ENCODE peak calls at places on chromosome 15, in nine cellular contexts. L, J, I, D, E, C, B, K and X are unnamed samples.

GRCh38 chr15:70585707-70586034 is 177.7 kb downstream of the UACA start:
- DNase-seq in I (no peak), D (no peak), E (no peak), L (no peak), C (no peak), B (no peak), J (no peak), K (no peak), X (no peak)

GRCh38 chr15:33169625-33170024 is 24.9 kb downstream of the FMN1 start:
- DNase-seq in J (no peak), E (no peak), K (no peak), I (no peak), C (no peak), D (no peak), B (no peak), L (no peak), X (no peak)

GRCh38 chr15:38670142-38671002 is 105.8 kb upstream of the RASGRP1 start:
- DNase-seq in L (no peak), B (no peak), E (no peak), D (no peak), I (no peak), K (no peak), J (no peak), C (no peak), X (no peak)

GRCh38 chr15:60375255-60375809 is 22.5 kb downstream of the ANXA2 start:
- DNase-seq in B (no peak), C (no peak), E (no peak), D (no peak), K (no peak), I (no peak), L (no peak), J (no peak), X (no peak)

GRCh38 chr15:51837784-51838183 is 8.3 kb downstream of the TMOD3 start:
- DNase-seq in B (no peak), E (no peak), C (peak), K (no peak), I (no peak), L (peak), D (no peak), J (no peak), X (no peak)

GRCh38 chr15:30901889-30902288 is 1.8 kb upstream of the FAN1 start:
- DNase-seq in L (no peak), J (no peak), I (no peak), K (no peak), C (no peak), E (no peak), B (no peak), D (no peak), X (no peak)

GRCh38 chr15:41585140-41586047 is 26.4 kb downstream of the TYRO3 start:
- DNase-seq in E (peak), C (peak), D (peak), L (peak), I (peak), K (no peak), J (no peak), B (no peak), X (peak)

GRCh38 chr15:73716417-73716816 is 32.2 kb downstream of the CD276 start:
- DNase-seq in L (no peak), E (no peak), C (no peak), D (no peak), J (no peak), K (no peak), I (no peak), B (no peak), X (no peak)

GRCh38 chr15:81189583-81190283 is 6.9 kb upstream of the IL16 start:
- DNase-seq in L (peak), D (peak), K (no peak), I (no peak), B (no peak), J (peak), C (peak), E (no peak), X (no peak)

GRCh38 chr15:66748320-66748779 is 46.3 kb downstream of the SMAD6 start:
- DNase-seq in I (peak), D (peak), J (peak), E (no peak), B (no peak), K (no peak), C (peak), L (peak), X (no peak)

GRCh38 chr15:45660231-45660979 is 25.6 kb downstream of the SQOR start:
- DNase-seq in D (no peak), E (no peak), B (no peak), C (peak), K (peak), L (no peak), I (peak), J (no peak), X (no peak)

GRCh38 chr15:96354731-96355560 is 24.4 kb downstream of the NR2F2 start:
- DNase-seq in L (peak), C (peak), E (no peak), J (no peak), I (no peak), K (no peak), B (peak), D (peak), X (no peak)

GRCh38 chr15:76799760-76800159 is 105.4 kb downstream of the SCAPER start:
- DNase-seq in L (peak), K (no peak), I (no peak), E (no peak), J (peak), D (peak), B (no peak), C (peak), X (no peak)

GRCh38 chr15:39887832-39888231 is 32.2 kb downstream of the GPR176 start:
- DNase-seq in C (peak), I (peak), K (no peak), B (peak), D (peak), L (peak), J (peak), E (no peak), X (no peak)

GRCh38 chr15:32705450-32705849 is 12.4 kb upstream of the GREM1 start:
- DNase-seq in L (peak), K (no peak), E (no peak), B (no peak), I (no peak), D (no peak), J (no peak), C (peak), X (no peak)

GRCh38 chr15:64883097-64883581 is 28.6 kb upstream of the ANKDD1A start:
- DNase-seq in J (peak), D (no peak), B (no peak), I (no peak), C (peak), L (peak), K (no peak), E (no peak), X (no peak)

GRCh38 chr15:90617171-90617570 is 87.4 kb downstream of the CRTC3 start:
- DNase-seq in B (no peak), C (peak), J (no peak), E (no peak), D (peak), L (no peak), I (no peak), K (no peak), X (no peak)

GRCh38 chr15:100889359-100890058 is 9.9 kb downstream of the ALDH1A3 start:
- DNase-seq in K (peak), I (peak), D (peak), C (peak), B (no peak), J (no peak), L (peak), E (no peak), X (no peak)

GRCh38 chr15:44536298-44536961 is 517 bp upstream of the EIF3J start:
- DNase-seq in K (peak), L (no peak), B (peak), J (peak), C (peak), E (peak), I (peak), D (peak), X (peak)

GRCh38 chr15:29685156-29686078 is 136.9 kb downstream of the TJP1 start:
- DNase-seq in L (peak), E (no peak), C (peak), K (no peak), B (no peak), I (no peak), D (no peak), J (peak), X (no peak)

GRCh38 chr15:58243083-58243482 is 104.9 kb downstream of the AQP9 start:
- DNase-seq in C (no peak), D (no peak), E (no peak), B (no peak), J (no peak), K (no peak), I (no peak), L (no peak), X (no peak)

GRCh38 chr15:81749667-81750360 is 296.0 kb downstream of the MEX3B start:
- DNase-seq in J (no peak), C (no peak), D (no peak), K (no peak), E (no peak), L (no peak), I (no peak), B (no peak), X (no peak)

GRCh38 chr15:80609512-80609946 is 85.6 kb upstream of the ABHD17C start:
- DNase-seq in K (no peak), D (no peak), I (no peak), J (peak), E (no peak), C (no peak), B (no peak), L (peak), X (no peak)

GRCh38 chr15:39645138-39645975 is 64.5 kb downstream of the THBS1 start:
- DNase-seq in L (no peak), E (no peak), J (no peak), K (no peak), D (no peak), I (no peak), B (no peak), C (no peak), X (no peak)

GRCh38 chr15:38217181-38217580 is 35.5 kb upstream of the SPRED1 start:
- DNase-seq in D (no peak), J (peak), I (no peak), K (no peak), L (peak), B (peak), C (peak), E (no peak), X (no peak)

GRCh38 chr15:69578792-69579587 is 126.4 kb downstream of the RPLP1 start:
- DNase-seq in I (no peak), K (peak), B (peak), L (no peak), E (no peak), D (no peak), C (no peak), J (peak), X (no peak)

GRCh38 chr15:82943176-82943575 is 9.3 kb downstream of the HOMER2 start:
- DNase-seq in J (no peak), D (no peak), B (no peak), L (no peak), K (no peak), E (no peak), I (peak), C (no peak), X (no peak)

GRCh38 chr15:101322849-101323477 is 27.9 kb upstream of the SNRPA1 start:
- DNase-seq in B (no peak), C (no peak), D (no peak), J (no peak), I (no peak), E (no peak), K (peak), L (no peak), X (no peak)

GRCh38 chr15:39580630-39581500 is at the start of gene THBS1:
- DNase-seq in J (peak), D (peak), I (peak), L (peak), C (peak), E (peak), K (peak), B (peak), X (peak)